ENCODE peak calls at places on chromosomes 11 and 22, in seven cellular contexts. One of them, this sample, is unnamed.

GRCh38 chr22:46165975-46166374 is 15.6 kb downstream of the PPARA start:
- DNase-seq in uterus: no peak
- DNase-seq in A673: no peak
- DNase-seq in GM12864: no peak
- DNase-seq in heart right ventricle: no peak
- DNase-seq in pancreas: no peak
- DNase-seq in heart left ventricle: no peak
- DNase-seq in this sample: no peak

GRCh38 chr11:10716543-10717259 is 23.1 kb upstream of the IRAG1 start:
- DNase-seq in uterus: no peak
- DNase-seq in A673: no peak
- DNase-seq in GM12864: no peak
- DNase-seq in heart right ventricle: no peak
- DNase-seq in pancreas: no peak
- DNase-seq in heart left ventricle: no peak
- DNase-seq in this sample: no peak

GRCh38 chr22:35411112-35411511 is 11.2 kb downstream of the MCM5 start:
- DNase-seq in uterus: no peak
- DNase-seq in A673: no peak
- DNase-seq in GM12864: peak
- DNase-seq in heart right ventricle: peak
- DNase-seq in pancreas: no peak
- DNase-seq in heart left ventricle: no peak
- DNase-seq in this sample: peak

GRCh38 chr11:128341767-128342318 is 245.5 kb downstream of the ETS1 start:
- DNase-seq in uterus: no peak
- DNase-seq in A673: no peak
- DNase-seq in GM12864: no peak
- DNase-seq in heart right ventricle: no peak
- DNase-seq in pancreas: no peak
- DNase-seq in heart left ventricle: no peak
- DNase-seq in this sample: no peak

GRCh38 chr22:21034989-21035388 is 2.6 kb upstream of the SLC7A4 start:
- DNase-seq in uterus: no peak
- DNase-seq in A673: no peak
- DNase-seq in GM12864: no peak
- DNase-seq in heart right ventricle: no peak
- DNase-seq in pancreas: no peak
- DNase-seq in heart left ventricle: no peak
- DNase-seq in this sample: no peak

GRCh38 chr11:44877908-44878459 is 72.7 kb downstream of the TP53I11 start:
- DNase-seq in uterus: peak
- DNase-seq in A673: peak
- DNase-seq in GM12864: no peak
- DNase-seq in heart right ventricle: no peak
- DNase-seq in pancreas: no peak
- DNase-seq in heart left ventricle: no peak
- DNase-seq in this sample: no peak

GRCh38 chr22:30841264-30841663 is 127.3 kb downstream of the MORC2 start:
- DNase-seq in uterus: no peak
- DNase-seq in A673: no peak
- DNase-seq in GM12864: no peak
- DNase-seq in heart right ventricle: no peak
- DNase-seq in pancreas: no peak
- DNase-seq in heart left ventricle: no peak
- DNase-seq in this sample: no peak

GRCh38 chr11:11770921-11771484 is 70.8 kb upstream of the USP47 start:
- DNase-seq in uterus: no peak
- DNase-seq in A673: no peak
- DNase-seq in GM12864: no peak
- DNase-seq in heart right ventricle: no peak
- DNase-seq in pancreas: no peak
- DNase-seq in heart left ventricle: no peak
- DNase-seq in this sample: no peak

GRCh38 chr22:19129871-19130270 is 1.2 kb upstream of the TSSK2 start:
- DNase-seq in uterus: no peak
- DNase-seq in A673: no peak
- DNase-seq in GM12864: no peak
- DNase-seq in heart right ventricle: no peak
- DNase-seq in pancreas: no peak
- DNase-seq in heart left ventricle: peak
- DNase-seq in this sample: no peak

GRCh38 chr11:76648929-76649328 is 21.6 kb downstream of the LRRC32 start:
- DNase-seq in uterus: no peak
- DNase-seq in A673: no peak
- DNase-seq in GM12864: no peak
- DNase-seq in heart right ventricle: no peak
- DNase-seq in pancreas: no peak
- DNase-seq in heart left ventricle: no peak
- DNase-seq in this sample: no peak

GRCh38 chr11:125093502-125093901 is 17.9 kb downstream of the TMEM218 start:
- DNase-seq in uterus: no peak
- DNase-seq in A673: no peak
- DNase-seq in GM12864: no peak
- DNase-seq in heart right ventricle: no peak
- DNase-seq in pancreas: no peak
- DNase-seq in heart left ventricle: no peak
- DNase-seq in this sample: no peak

GRCh38 chr11:58958500-58958899 is 19.2 kb downstream of the GLYATL1 start:
- DNase-seq in uterus: no peak
- DNase-seq in A673: peak
- DNase-seq in GM12864: no peak
- DNase-seq in heart right ventricle: peak
- DNase-seq in pancreas: peak
- DNase-seq in heart left ventricle: no peak
- DNase-seq in this sample: no peak

GRCh38 chr11:31664129-31664528 is 147.0 kb downstream of the PAX6 start:
- DNase-seq in uterus: no peak
- DNase-seq in A673: peak
- DNase-seq in GM12864: no peak
- DNase-seq in heart right ventricle: no peak
- DNase-seq in pancreas: no peak
- DNase-seq in heart left ventricle: no peak
- DNase-seq in this sample: no peak

GRCh38 chr11:134801526-134801925 is 389.5 kb upstream of the B3GAT1 start:
- DNase-seq in uterus: no peak
- DNase-seq in A673: no peak
- DNase-seq in GM12864: no peak
- DNase-seq in heart right ventricle: no peak
- DNase-seq in pancreas: no peak
- DNase-seq in heart left ventricle: no peak
- DNase-seq in this sample: no peak

GRCh38 chr11:45075952-45076351 is 70.5 kb upstream of the PRDM11 start:
- DNase-seq in uterus: no peak
- DNase-seq in A673: no peak
- DNase-seq in GM12864: no peak
- DNase-seq in heart right ventricle: no peak
- DNase-seq in pancreas: peak
- DNase-seq in heart left ventricle: no peak
- DNase-seq in this sample: no peak

GRCh38 chr22:22754961-22755777 is 110.8 kb downstream of the GGTLC2 start:
- DNase-seq in uterus: no peak
- DNase-seq in A673: no peak
- DNase-seq in GM12864: no peak
- DNase-seq in heart right ventricle: no peak
- DNase-seq in pancreas: no peak
- DNase-seq in heart left ventricle: no peak
- DNase-seq in this sample: no peak

GRCh38 chr22:47918276-47918928 is 1156.0 kb downstream of the TBC1D22A start:
- DNase-seq in uterus: no peak
- DNase-seq in A673: no peak
- DNase-seq in GM12864: no peak
- DNase-seq in heart right ventricle: no peak
- DNase-seq in pancreas: no peak
- DNase-seq in heart left ventricle: no peak
- DNase-seq in this sample: no peak

GRCh38 chr11:128860571-128861361 is 6.3 kb downstream of the KCNJ1 start:
- DNase-seq in uterus: no peak
- DNase-seq in A673: no peak
- DNase-seq in GM12864: no peak
- DNase-seq in heart right ventricle: no peak
- DNase-seq in pancreas: no peak
- DNase-seq in heart left ventricle: no peak
- DNase-seq in this sample: no peak

GRCh38 chr11:120132645-120133185 is 5.2 kb downstream of the TRIM29 start:
- DNase-seq in uterus: no peak
- DNase-seq in A673: no peak
- DNase-seq in GM12864: no peak
- DNase-seq in heart right ventricle: no peak
- DNase-seq in pancreas: no peak
- DNase-seq in heart left ventricle: no peak
- DNase-seq in this sample: no peak

GRCh38 chr11:61174949-61175348 is 13.7 kb upstream of the VPS37C start:
- DNase-seq in uterus: no peak
- DNase-seq in A673: no peak
- DNase-seq in GM12864: no peak
- DNase-seq in heart right ventricle: no peak
- DNase-seq in pancreas: no peak
- DNase-seq in heart left ventricle: no peak
- DNase-seq in this sample: no peak

GRCh38 chr11:102268985-102269470 is 48.3 kb upstream of the BIRC3 start:
- DNase-seq in uterus: no peak
- DNase-seq in A673: no peak
- DNase-seq in GM12864: no peak
- DNase-seq in heart right ventricle: no peak
- DNase-seq in pancreas: no peak
- DNase-seq in heart left ventricle: no peak
- DNase-seq in this sample: no peak

DNA sequence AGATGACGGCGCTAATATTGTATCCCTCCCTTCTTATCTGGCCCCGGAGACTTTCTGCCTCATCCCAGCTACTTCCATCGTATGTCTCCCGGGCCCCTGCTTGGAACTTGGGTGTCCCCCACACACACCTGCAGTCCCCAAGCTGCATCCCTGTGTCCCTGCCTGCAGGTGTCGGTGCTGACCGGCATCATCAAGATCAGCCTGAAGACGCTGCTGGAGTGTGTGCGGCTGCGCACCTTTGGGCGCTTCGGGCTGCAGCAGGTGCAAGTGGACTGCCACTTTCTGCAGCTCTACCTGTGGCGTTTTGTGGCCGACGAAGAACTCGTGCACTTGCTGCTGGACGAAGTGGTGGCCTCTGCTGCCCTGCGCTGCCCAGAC is 524 bp upstream of the TM7SF2 start:
- DNase-seq in uterus: no peak
- DNase-seq in A673: no peak
- DNase-seq in GM12864: no peak
- DNase-seq in heart right ventricle: no peak
- DNase-seq in pancreas: no peak
- DNase-seq in heart left ventricle: no peak
- DNase-seq in this sample: no peak
- TF ChIP-seq CTCF in uterus: no peak
- TF ChIP-seq CTCF in A673: no peak
- TF ChIP-seq CTCF in GM12864: no peak
- TF ChIP-seq CTCF in heart right ventricle: no peak
- TF ChIP-seq CTCF in pancreas: no peak
- TF ChIP-seq CTCF in heart left ventricle: no peak
- TF ChIP-seq CTCF in this sample: no peak

DNA sequence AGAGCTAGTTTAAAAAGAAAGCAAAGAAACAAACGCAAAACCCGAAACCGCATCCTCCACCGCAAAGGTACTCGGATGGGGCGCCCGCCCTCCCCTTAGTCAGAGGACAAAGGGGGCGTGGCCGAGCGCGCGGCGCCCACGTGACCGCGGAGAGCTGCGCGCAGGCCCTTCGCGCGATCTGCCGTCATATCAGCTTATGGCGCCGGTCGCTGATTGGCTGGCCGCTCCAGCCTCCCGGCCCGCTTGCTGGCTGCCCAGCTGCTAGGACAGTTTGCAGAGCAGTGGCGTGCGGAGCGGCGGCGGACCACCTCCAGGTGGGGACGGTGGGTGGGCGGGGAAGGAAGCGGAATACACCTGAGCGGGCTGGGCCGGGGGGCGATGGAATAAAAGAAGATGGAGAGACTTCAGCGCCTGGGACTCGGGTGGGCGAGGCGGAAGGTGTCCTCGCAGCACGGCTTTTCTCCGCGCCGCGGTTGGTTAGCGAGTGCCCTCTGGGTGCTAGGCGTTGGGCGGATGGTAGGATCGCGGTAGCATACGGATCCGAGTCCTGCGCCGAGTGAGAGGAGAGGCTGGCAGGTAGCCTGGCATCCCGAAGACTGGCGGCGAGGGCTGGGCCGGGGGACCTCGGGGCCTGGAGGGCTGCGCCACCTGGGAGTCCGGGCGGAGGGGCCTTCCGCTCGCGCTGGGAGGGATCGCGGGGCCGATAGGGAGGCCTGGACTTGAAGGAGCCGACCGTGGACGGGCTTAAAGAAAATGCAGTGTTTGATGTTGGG is at the start of gene SC5D:
- DNase-seq in uterus: peak
- DNase-seq in A673: peak
- DNase-seq in GM12864: peak
- DNase-seq in heart right ventricle: peak
- DNase-seq in pancreas: peak
- DNase-seq in heart left ventricle: peak
- DNase-seq in this sample: peak
- TF ChIP-seq CTCF in uterus: peak
- TF ChIP-seq CTCF in A673: no peak
- TF ChIP-seq CTCF in GM12864: no peak
- TF ChIP-seq CTCF in heart right ventricle: peak
- TF ChIP-seq CTCF in pancreas: no peak
- TF ChIP-seq CTCF in heart left ventricle: no peak
- TF ChIP-seq CTCF in this sample: no peak

DNA sequence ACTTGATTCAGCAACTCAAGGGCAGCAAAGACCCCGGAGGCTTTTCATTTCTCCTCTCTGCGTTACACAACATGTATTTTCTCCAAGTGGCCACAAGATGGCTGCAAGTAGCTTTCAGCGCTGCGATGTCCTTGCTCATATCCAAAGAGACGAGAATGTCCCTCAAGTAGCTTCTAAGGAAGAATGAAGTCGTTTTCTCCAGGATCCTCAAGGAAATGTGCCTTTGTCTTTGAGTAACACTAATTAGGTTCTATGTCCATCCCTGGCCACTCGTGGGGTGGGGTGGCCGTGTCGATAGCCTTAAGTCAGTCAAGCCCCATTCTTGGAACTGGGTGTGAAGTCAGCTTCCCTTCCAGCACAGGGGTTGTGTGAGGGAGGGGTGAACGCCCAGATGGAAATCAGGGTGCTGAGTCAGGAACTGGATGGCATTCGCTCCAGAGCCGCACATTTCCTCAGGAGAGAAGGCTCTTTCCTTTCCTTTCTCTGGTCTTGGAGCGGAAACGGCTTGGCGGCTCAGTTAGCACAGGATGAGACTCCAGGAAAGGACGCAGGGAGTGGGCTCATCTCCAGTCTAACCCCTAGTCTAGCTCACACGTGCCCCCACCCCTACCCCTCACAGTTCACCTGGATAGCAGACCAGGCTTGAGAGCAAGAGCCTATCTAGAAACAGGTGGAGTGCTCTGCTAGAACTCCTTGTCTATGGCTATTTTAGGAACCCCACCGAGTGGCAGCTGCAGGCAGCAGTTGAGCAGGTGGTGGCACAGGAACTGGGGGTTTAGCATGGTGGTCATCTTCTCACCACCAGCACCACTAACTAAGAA is 44.3 kb downstream of the NNMT start:
- DNase-seq in uterus: peak
- DNase-seq in A673: peak
- DNase-seq in GM12864: peak
- DNase-seq in heart right ventricle: peak
- DNase-seq in pancreas: no peak
- DNase-seq in heart left ventricle: peak
- DNase-seq in this sample: peak
- TF ChIP-seq CTCF in uterus: peak
- TF ChIP-seq CTCF in A673: peak
- TF ChIP-seq CTCF in GM12864: peak
- TF ChIP-seq CTCF in heart right ventricle: peak
- TF ChIP-seq CTCF in pancreas: peak
- TF ChIP-seq CTCF in heart left ventricle: peak
- TF ChIP-seq CTCF in this sample: peak

GRCh38 chr22:40616578-40616977 is 19.9 kb downstream of the MRTFA start:
- DNase-seq in uterus: no peak
- DNase-seq in A673: no peak
- DNase-seq in GM12864: no peak
- DNase-seq in heart right ventricle: no peak
- DNase-seq in pancreas: no peak
- DNase-seq in heart left ventricle: no peak
- DNase-seq in this sample: no peak
- TF ChIP-seq CTCF in uterus: no peak
- TF ChIP-seq CTCF in A673: no peak
- TF ChIP-seq CTCF in GM12864: no peak
- TF ChIP-seq CTCF in heart right ventricle: no peak
- TF ChIP-seq CTCF in pancreas: no peak
- TF ChIP-seq CTCF in heart left ventricle: no peak
- TF ChIP-seq CTCF in this sample: no peak

This sample was measured in GM06990.